ENCODE peak calls at places on chromosome X, in four cellular contexts. R, A, E and Z are unnamed samples.

GRCh38 chrX:22159071-22159470 is 113.6 kb upstream of the CBLL2 start:
- DNase-seq in R (no peak), A (no peak), E (no peak), Z (no peak)

GRCh38 chrX:54999717-55000598 is at the start of gene APEX2:
- DNase-seq in R (peak), A (peak), E (peak), Z (peak)

GRCh38 chrX:150693782-150694574 is 782 bp downstream of the MTMR1 start:
- DNase-seq in R (peak), A (peak), E (no peak), Z (peak)

GRCh38 chrX:129961180-129962083 is 21.0 kb upstream of the BCORL1 start:
- DNase-seq in R (peak), A (peak), E (no peak), Z (peak)

GRCh38 chrX:121165930-121166359 is 118.5 kb downstream of the GLUD2 start:
- DNase-seq in R (no peak), A (no peak), E (no peak), Z (no peak)

GRCh38 chrX:107541244-107541643 is 87.1 kb upstream of the PRPS1 start:
- DNase-seq in R (no peak), A (no peak), E (no peak), Z (no peak)

GRCh38 chrX:108399427-108400165 is 38.6 kb downstream of the COL4A6 start:
- DNase-seq in R (no peak), A (no peak), E (no peak), Z (no peak)

GRCh38 chrX:6024204-6024603 is 204.5 kb downstream of the NLGN4X start:
- DNase-seq in R (no peak), A (no peak), E (no peak), Z (no peak)

GRCh38 chrX:110250847-110251246 is 67.0 kb downstream of the AMMECR1 start:
- DNase-seq in R (no peak), A (no peak), E (no peak), Z (no peak)

GRCh38 chrX:46838482-46838857 is 1.6 kb downstream of the RP2 start:
- DNase-seq in R (no peak), A (no peak), E (no peak), Z (no peak)

GRCh38 chrX:47605024-47605423 is 14.6 kb downstream of the SYN1 start:
- DNase-seq in R (no peak), A (no peak), E (no peak), Z (no peak)

GRCh38 chrX:40062525-40063193 is 35.1 kb downstream of the BCOR start:
- DNase-seq in R (no peak), A (no peak), E (peak), Z (no peak)

GRCh38 chrX:132270699-132271098 is 51.5 kb upstream of the RAP2C start:
- DNase-seq in R (no peak), A (no peak), E (no peak), Z (no peak)

GRCh38 chrX:13254076-13254785 is 65.6 kb downstream of the ATXN3L start:
- DNase-seq in R (no peak), A (no peak), E (no peak), Z (peak)

GRCh38 chrX:111151764-111152163 is 55.8 kb downstream of the PAK3 start:
- DNase-seq in R (no peak), A (no peak), E (no peak), Z (no peak)

GRCh38 chrX:154516655-154517100 is 646 bp upstream of the FAM3A start:
- DNase-seq in R (no peak), A (no peak), E (no peak), Z (no peak)

GRCh38 chrX:21926116-21926515 is 14.4 kb upstream of the SMS start:
- DNase-seq in R (no peak), A (no peak), E (no peak), Z (no peak)

GRCh38 chrX:150767045-150767395 is 73.8 kb downstream of the MTMR1 start:
- DNase-seq in R (no peak), A (no peak), E (no peak), Z (no peak)

GRCh38 chrX:132986556-132986955 is 28.1 kb upstream of the HS6ST2 start:
- DNase-seq in R (no peak), A (no peak), E (no peak), Z (no peak)

GRCh38 chrX:122439836-122440235 is 744.2 kb upstream of the GRIA3 start:
- DNase-seq in R (no peak), A (no peak), E (no peak), Z (no peak)

GRCh38 chrX:17923546-17923945 is 62.4 kb upstream of the RAI2 start:
- DNase-seq in R (no peak), A (no peak), E (no peak), Z (no peak)

GRCh38 chrX:6021316-6022091 is 207.2 kb downstream of the NLGN4X start:
- DNase-seq in R (no peak), A (no peak), E (no peak), Z (no peak)

GRCh38 chrX:9476810-9477575 is 12.1 kb downstream of the TBL1X start:
- DNase-seq in R (no peak), A (no peak), E (no peak), Z (no peak)

GRCh38 chrX:67545772-67546495 is 2.1 kb downstream of the AR start:
- DNase-seq in R (no peak), A (no peak), E (no peak), Z (peak)

GRCh38 chrX:63506320-63506719 is 155.2 kb upstream of the SPIN4 start:
- DNase-seq in R (no peak), A (peak), E (no peak), Z (no peak)

GRCh38 chrX:43969504-43970501 is 3.4 kb downstream of the NDP start:
- DNase-seq in R (no peak), A (no peak), E (peak), Z (no peak)